ENCODE peak calls at places on chromosomes 12 and 14, in six cellular contexts. U is H9, Q is IMR-90, M is neuronal stem cell, D is mesenchymal stem cell, O is H1. N is an unnamed sample.

GRCh38 chr14:67941456-67942018 is 122.0 kb downstream of the RAD51B start:
- DNase-seq in O (no peak), D (peak), U (no peak), Q (peak), M (peak), N (no peak)

GRCh38 chr14:76753799-76754198 is 7.5 kb upstream of the VASH1 start:
- DNase-seq in Q (no peak), U (no peak), O (no peak), D (no peak), M (no peak), N (no peak)

GRCh38 chr12:18696971-18697602 is 40.7 kb downstream of the PLCZ1 start:
- DNase-seq in D (peak), M (no peak), Q (peak), O (no peak), U (no peak), N (no peak)

GRCh38 chr12:65881965-65882413 is 57.7 kb downstream of the HMGA2 start:
- DNase-seq in Q (peak), D (no peak), O (no peak), M (no peak), U (peak), N (peak)

GRCh38 chr12:113200016-113200797 is 14.7 kb downstream of the RITA1 start:
- DNase-seq in U (no peak), D (no peak), O (no peak), Q (no peak), M (no peak), N (no peak)

GRCh38 chr14:20143911-20144310 is 5.3 kb downstream of the OR4N5 start:
- DNase-seq in M (no peak), U (no peak), Q (no peak), D (no peak), O (no peak), N (no peak)

GRCh38 chr14:23378612-23379220 is 1.9 kb downstream of the CMTM5 start:
- DNase-seq in U (no peak), Q (no peak), D (no peak), M (no peak), O (no peak), N (no peak)

GRCh38 chr12:124786065-124786964 is 77.3 kb downstream of the SCARB1 start:
- DNase-seq in O (peak), M (peak), U (peak), Q (peak), D (peak), N (no peak)

GRCh38 chr12:128852885-128853284 is 393 bp upstream of the GLT1D1 start:
- DNase-seq in D (no peak), Q (no peak), M (no peak), O (no peak), U (no peak), N (no peak)

GRCh38 chr14:22221508-22221907 is 367.5 kb downstream of the DAD1 start:
- DNase-seq in O (no peak), Q (peak), U (no peak), D (peak), M (no peak), N (peak)

GRCh38 chr14:50022661-50023060 is 93.7 kb downstream of the VCPKMT start:
- DNase-seq in M (no peak), Q (no peak), D (no peak), O (no peak), U (no peak), N (no peak)

GRCh38 chr12:21169878-21170472 is 39.0 kb downstream of the SLCO1B1 start:
- DNase-seq in Q (peak), M (peak), D (peak), U (peak), O (peak), N (peak)

GRCh38 chr14:99729991-99730875 is 46.1 kb downstream of the CYP46A1 start:
- DNase-seq in D (peak), M (peak), O (no peak), Q (peak), U (peak), N (peak)

GRCh38 chr14:32022525-32022924 is 54.6 kb upstream of the ARHGAP5 start:
- DNase-seq in Q (no peak), M (no peak), O (no peak), U (no peak), D (no peak), N (no peak)

GRCh38 chr14:103724116-103724515 is 8.5 kb downstream of the ZFYVE21 start:
- DNase-seq in O (no peak), D (no peak), M (no peak), Q (peak), U (no peak), N (no peak)

GRCh38 chr14:45810152-45810872 is 557.3 kb upstream of the MIS18BP1 start:
- DNase-seq in O (no peak), U (no peak), M (no peak), D (peak), Q (no peak), N (peak)

GRCh38 chr12:64611430-64612286 is 1.4 kb downstream of the RASSF3 start:
- DNase-seq in M (no peak), Q (peak), D (peak), O (no peak), U (no peak), N (peak)

GRCh38 chr12:20270557-20270956 is 97.8 kb upstream of the PDE3A start:
- DNase-seq in Q (no peak), M (no peak), U (no peak), O (no peak), D (no peak), N (no peak)

GRCh38 chr12:72201457-72201856 is 70.7 kb upstream of the TRHDE start:
- DNase-seq in O (no peak), M (no peak), D (no peak), U (no peak), Q (no peak), N (no peak)

GRCh38 chr14:60862283-60862682 is 118.6 kb downstream of the TRMT5 start:
- DNase-seq in M (no peak), Q (no peak), D (peak), O (no peak), U (no peak), N (peak)

GRCh38 chr12:106301611-106302321 is 767 bp upstream of the TCP11L2 start:
- DNase-seq in M (peak), U (peak), O (peak), D (peak), Q (peak), N (peak)

GRCh38 chr12:84607170-84607569 is 305.4 kb downstream of the SLC6A15 start:
- DNase-seq in U (no peak), Q (no peak), M (no peak), D (no peak), O (no peak), N (no peak)

GRCh38 chr12:84601483-84601882 is 311.1 kb downstream of the SLC6A15 start:
- DNase-seq in D (no peak), M (peak), U (no peak), O (no peak), Q (no peak), N (no peak)

GRCh38 chr12:84604541-84604940 is 308.1 kb downstream of the SLC6A15 start:
- DNase-seq in Q (no peak), M (no peak), U (no peak), D (no peak), O (no peak), N (no peak)

DNA sequence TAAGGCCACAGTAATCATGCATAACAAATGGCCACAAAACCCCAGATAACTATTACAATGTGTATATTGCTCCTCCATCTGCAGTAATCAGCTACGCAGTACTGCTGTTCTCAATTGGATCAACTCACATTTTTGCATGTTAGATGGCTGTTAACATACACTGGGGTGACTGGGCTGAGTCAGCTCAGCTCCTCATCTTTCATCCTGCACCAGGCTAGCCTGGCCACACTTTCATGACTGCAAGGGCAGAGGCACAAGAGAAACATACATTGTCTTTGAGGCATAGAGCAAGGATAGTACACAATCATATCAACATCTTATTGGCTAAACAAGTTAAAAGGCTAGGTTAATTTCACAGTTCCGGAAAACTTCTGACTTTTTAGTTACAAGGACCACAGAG is 306.6 kb downstream of the SLC6A15 start:
- DNase-seq in M (no peak), U (no peak), O (no peak), Q (no peak), D (no peak), N (no peak)
- H4K91ac ChIP-seq in M (no peak), U (no peak), O (no peak), Q (no peak), D (no peak), N (no peak)

DNA sequence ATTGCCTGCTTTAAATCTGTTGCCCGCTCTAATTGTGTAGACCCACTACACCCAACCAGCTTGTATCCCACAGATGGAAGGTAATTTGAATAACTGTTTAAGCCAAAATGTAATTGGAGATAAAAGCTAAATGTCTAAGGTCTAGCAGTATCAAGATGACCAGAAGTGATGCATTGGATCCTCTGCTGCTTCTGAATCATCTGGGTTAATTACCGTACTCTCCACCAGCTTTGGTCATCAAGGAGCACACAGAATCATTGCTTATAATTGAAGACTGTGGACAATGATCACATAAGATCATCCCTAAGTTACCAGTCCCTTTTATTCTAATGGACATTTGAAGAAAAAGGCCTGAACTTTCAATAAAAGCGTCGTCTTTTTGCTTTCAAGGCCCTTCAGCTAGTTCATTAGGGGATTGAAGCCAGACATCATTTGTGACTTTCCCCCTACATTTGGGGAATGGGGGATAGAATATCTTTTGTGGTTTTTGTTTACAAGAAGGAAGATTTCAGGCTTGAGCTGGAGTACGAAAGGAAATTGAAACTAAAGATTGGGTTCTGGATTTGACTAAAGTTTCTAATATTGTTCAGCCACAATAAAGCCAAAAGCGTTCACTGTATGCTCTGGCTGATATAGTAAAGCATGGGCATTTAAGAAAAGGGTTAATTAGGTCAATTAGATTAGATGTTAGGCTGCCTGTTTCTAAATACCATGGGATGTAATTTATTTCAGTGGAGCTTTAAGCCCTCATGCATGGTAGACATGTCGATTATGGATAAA is 123.2 kb downstream of the CHST11 start:
- DNase-seq in D (peak), U (no peak), M (no peak), O (no peak), Q (no peak), N (no peak)
- H4K91ac ChIP-seq in D (no peak), U (no peak), M (no peak), O (no peak), Q (no peak), N (no peak)

GRCh38 chr14:71985538-71986234 is 53.5 kb downstream of the RGS6 start:
- DNase-seq in M (no peak), U (no peak), Q (no peak), D (no peak), O (no peak), N (no peak)
- H4K91ac ChIP-seq in M (no peak), U (no peak), Q (no peak), D (no peak), O (no peak), N (no peak)

DNA sequence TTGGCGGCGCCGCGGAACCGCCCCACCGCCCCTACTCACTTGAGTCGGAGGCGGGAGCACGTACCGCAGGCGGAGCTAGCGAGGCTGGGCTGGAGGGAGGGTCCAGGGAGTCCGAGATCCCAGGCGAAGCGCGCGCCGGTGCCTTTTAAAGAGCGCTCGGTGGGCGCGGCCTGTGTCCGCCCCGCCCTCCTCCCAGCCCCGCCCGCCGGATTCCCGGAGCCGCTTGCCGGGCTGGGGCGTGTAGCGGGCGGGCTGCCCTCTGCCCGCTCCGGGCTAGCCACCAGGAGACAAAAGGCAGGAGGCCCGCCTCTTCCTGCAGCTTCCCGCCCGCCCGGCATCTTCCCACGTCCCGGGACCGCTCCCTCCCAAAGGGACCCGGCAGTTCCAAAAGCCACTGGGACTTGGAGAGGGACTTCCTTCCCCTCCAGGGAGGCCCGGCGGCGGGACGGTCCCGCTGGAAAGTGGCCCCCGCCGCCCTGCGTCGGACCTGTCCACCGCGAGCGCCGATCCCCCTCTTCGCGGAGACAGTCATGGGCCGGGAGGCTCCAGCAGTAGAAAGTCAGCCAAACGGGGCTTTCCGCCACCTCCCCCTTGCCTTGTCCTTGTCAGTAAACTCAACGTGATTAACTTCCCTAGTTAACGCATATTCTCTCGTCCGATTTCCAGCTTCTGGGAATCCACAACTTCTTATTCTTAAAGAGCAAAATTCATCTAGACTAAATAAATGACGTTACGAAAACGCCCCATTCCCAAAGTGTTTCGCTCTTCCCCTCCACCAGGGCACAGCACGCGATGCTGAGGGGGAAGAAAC is at the start of gene CSRP2:
- DNase-seq in Q (peak), M (peak), O (peak), D (peak), U (peak), N (peak)
- H4K91ac ChIP-seq in Q (peak), M (no peak), O (peak), D (peak), U (no peak), N (peak)

GRCh38 chr12:131735863-131736806 is 25.2 kb downstream of the SFSWAP start:
- DNase-seq in M (no peak), D (no peak), O (no peak), U (no peak), Q (no peak), N (peak)

GRCh38 chr12:131738196-131738595 is 27.3 kb downstream of the SFSWAP start:
- DNase-seq in M (no peak), Q (no peak), U (no peak), D (no peak), O (no peak), N (no peak)

GRCh38 chr12:131737485-131737827 is 26.6 kb downstream of the SFSWAP start:
- DNase-seq in D (no peak), Q (no peak), M (no peak), U (no peak), O (no peak), N (no peak)

GRCh38 chr12:131735153-131735456 is 24.2 kb downstream of the SFSWAP start:
- DNase-seq in D (no peak), O (no peak), Q (no peak), U (no peak), M (no peak), N (no peak)

GRCh38 chr12:131736807-131737484 is 26.1 kb downstream of the SFSWAP start:
- DNase-seq in Q (peak), M (no peak), U (peak), D (peak), O (peak), N (peak)
- H4K91ac ChIP-seq in Q (no peak), M (no peak), U (no peak), D (no peak), O (no peak), N (peak)

DNA sequence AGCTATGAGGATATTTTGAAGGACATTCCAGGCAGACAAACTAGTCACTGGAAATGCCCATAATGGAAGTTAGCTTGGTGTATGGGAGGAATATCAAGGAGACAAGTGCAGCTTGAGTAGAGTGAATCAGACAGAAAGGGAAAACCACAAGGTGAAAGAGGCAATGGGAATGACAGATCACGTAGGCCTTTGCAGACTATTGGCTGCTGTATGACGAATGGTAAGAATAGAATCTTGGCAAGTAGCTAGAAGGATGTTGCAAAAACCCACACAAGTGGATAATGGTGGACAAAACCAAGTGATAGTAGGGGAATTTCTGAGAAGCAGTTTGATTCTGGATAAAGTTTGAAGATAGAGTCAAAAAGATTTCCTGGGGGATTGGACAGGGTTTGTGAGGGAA is 196.9 kb upstream of the NOVA1 start:
- DNase-seq in Q (peak), O (no peak), U (no peak), D (peak), M (no peak), N (no peak)
- H4K91ac ChIP-seq in Q (no peak), O (no peak), U (no peak), D (no peak), M (no peak), N (no peak)

N was measured in trophoblast cell.